ENCODE peak calls at places on chromosomes 5 and 9, in four cellular contexts. F is WTC11, N is HepG2, M is K562. X is an unnamed sample.

GRCh38 chr5:140388052-140388451 is 13.6 kb upstream of the ANKHD1 start:
- DNase-seq in M (no peak), F (no peak), N (no peak), X (no peak)

GRCh38 chr9:137764171-137764671 is 113.4 kb upstream of the CACNA1B start:
- DNase-seq in M (no peak), F (no peak), N (no peak), X (no peak)

GRCh38 chr5:38447786-38448185 is 108.7 kb downstream of the LIFR start:
- DNase-seq in N (no peak), F (no peak), M (no peak), X (no peak)

GRCh38 chr9:126114409-126114760 is 212.2 kb upstream of the MVB12B start:
- DNase-seq in F (no peak), M (no peak), N (no peak), X (no peak)

GRCh38 chr5:42767491-42768105 is 11.0 kb downstream of the CCDC152 start:
- DNase-seq in M (peak), N (peak), F (no peak), X (no peak)

GRCh38 chr5:134840811-134841210 is 5.0 kb upstream of the C5orf24 start:
- DNase-seq in M (no peak), F (no peak), N (no peak), X (no peak)

GRCh38 chr5:107486489-107486888 is 184.2 kb downstream of the EFNA5 start:
- DNase-seq in F (no peak), M (no peak), N (no peak), X (peak)

GRCh38 chr5:27083763-27084420 is 45.5 kb upstream of the CDH9 start:
- DNase-seq in N (no peak), M (no peak), F (no peak), X (no peak)

GRCh38 chr5:25107878-25108277 is 463.1 kb upstream of the CDH10 start:
- DNase-seq in F (no peak), N (no peak), M (no peak), X (no peak)
- TF ChIP-seq ETV6 in F (no peak), N (no peak), M (no peak), X (no peak)

GRCh38 chr5:36874465-36874864 is 2.1 kb upstream of the NIPBL start:
- DNase-seq in M (peak), N (no peak), F (no peak), X (no peak)
- TF ChIP-seq ETV6 in M (no peak), N (no peak), F (no peak), X (no peak)

GRCh38 chr5:164053123-164053522 is 547.7 kb downstream of the MAT2B start:
- DNase-seq in M (no peak), N (no peak), F (no peak), X (no peak)

GRCh38 chr5:164052536-164053090 is 547.2 kb downstream of the MAT2B start:
- DNase-seq in N (no peak), F (no peak), M (no peak), X (no peak)

GRCh38 chr5:164051745-164052144 is 546.3 kb downstream of the MAT2B start:
- DNase-seq in M (no peak), N (no peak), F (no peak), X (no peak)

GRCh38 chr5:164054461-164054860 is 549.0 kb downstream of the MAT2B start:
- DNase-seq in N (no peak), M (no peak), F (no peak), X (no peak)

GRCh38 chr5:164048527-164048926 is 543.1 kb downstream of the MAT2B start:
- DNase-seq in M (peak), N (no peak), F (no peak), X (no peak)
- TF ChIP-seq ETV6 in M (no peak), N (no peak), F (no peak), X (no peak)

GRCh38 chr5:179120951-179121666 is 60.9 kb downstream of the ZNF354C start:
- DNase-seq in M (no peak), F (no peak), N (no peak), X (no peak)

GRCh38 chr5:179119415-179120170 is 59.4 kb downstream of the ZNF354C start:
- DNase-seq in F (no peak), M (no peak), N (no peak), X (no peak)

GRCh38 chr5:179121667-179122111 is 61.5 kb downstream of the ZNF354C start:
- DNase-seq in M (no peak), N (no peak), F (no peak), X (no peak)

GRCh38 chr5:179118756-179119414 is 58.7 kb downstream of the ZNF354C start:
- DNase-seq in M (no peak), N (no peak), F (no peak), X (no peak)

GRCh38 chr5:179120421-179120861 is 60.3 kb downstream of the ZNF354C start:
- DNase-seq in F (no peak), N (no peak), M (no peak), X (no peak)
- TF ChIP-seq ETV6 in F (no peak), N (no peak), M (no peak), X (no peak)

DNA sequence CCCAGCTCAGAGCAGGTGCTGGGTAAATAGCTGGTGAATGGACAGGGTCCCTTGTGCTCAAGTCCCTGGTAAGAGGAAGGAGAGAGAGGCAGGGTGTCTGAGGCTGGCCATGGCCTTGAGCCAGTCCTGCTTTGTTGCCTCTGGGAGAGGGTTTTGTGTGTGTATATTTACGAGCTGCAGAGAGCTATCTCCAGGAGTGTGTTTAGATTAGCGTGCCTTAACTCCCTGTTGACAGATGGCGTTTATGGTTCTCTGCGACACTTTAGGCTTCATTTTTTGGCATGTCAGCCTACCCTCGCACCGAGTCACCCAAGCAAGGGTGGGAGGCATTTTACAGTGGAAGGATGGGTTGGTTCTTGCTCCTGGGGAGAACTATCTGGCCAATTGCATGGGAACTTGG is 22.2 kb downstream of the HMCN2 start:
- DNase-seq in M (no peak), F (no peak), N (no peak), X (no peak)
- TF ChIP-seq ETV6 in M (no peak), F (no peak), N (no peak), X (no peak)

GRCh38 chr9:88590558-88591146 is 55.7 kb downstream of the NXNL2 start:
- DNase-seq in F (peak), N (peak), M (peak), X (no peak)
- TF ChIP-seq ETV6 in F (peak), N (no peak), M (no peak), X (no peak)